ENCODE peak calls at places on chromosome 15, in nine cellular contexts. D is fibroblast of mammary gland; J is OCI-LY7; O is GM12864; S is NCI-H2029; V is sigmoid colon; Y is activated T-cell treated with anti-CD3 and anti-CD28 coated beads, Interleukin-2, amount 50 U/mL, for 72 hours; N is cardiac muscle cell; B is AG04449. T is an unnamed sample.

GRCh38 chr15:53513431-53513830 is 246.0 kb downstream of the WDR72 start:
- DNase-seq in D (no peak), J (no peak), O (no peak), S (no peak), V (no peak), Y (no peak), N (no peak), B (no peak), T (no peak)

GRCh38 chr15:74610302-74610951 is 5.2 kb upstream of the CLK3 start:
- DNase-seq in D (no peak), J (no peak), O (no peak), S (no peak), V (no peak), Y (no peak), N (peak; percentile 22), B (no peak), T (no peak)

GRCh38 chr15:40871749-40872617 is 2.1 kb downstream of the RHOV start:
- DNase-seq in D (no peak), J (no peak), O (no peak), S (peak; percentile 4), V (no peak), Y (no peak), N (no peak), B (no peak), T (no peak)

GRCh38 chr15:50241684-50242450 is 23.7 kb downstream of the HDC start:
- DNase-seq in D (peak; percentile 77), J (no peak), O (no peak), S (no peak), V (no peak), Y (peak; percentile 29), N (no peak), B (peak; percentile 12), T (no peak)

GRCh38 chr15:81516461-81516860 is 142.4 kb upstream of the TMC3 start:
- DNase-seq in D (peak; percentile 69), J (no peak), O (no peak), S (no peak), V (no peak), Y (no peak), N (no peak), B (no peak), T (no peak)

GRCh38 chr15:85709250-85709649 is 85.5 kb downstream of the KLHL25 start:
- DNase-seq in D (no peak), J (no peak), O (no peak), S (no peak), V (no peak), Y (no peak), N (no peak), B (no peak), T (no peak)

GRCh38 chr15:96337354-96337990 is 7.0 kb downstream of the NR2F2 start:
- DNase-seq in D (peak; percentile 30), J (no peak), O (no peak), S (no peak), V (no peak), Y (no peak), N (no peak), B (no peak), T (no peak)

GRCh38 chr15:95557226-95558046 is 773.1 kb upstream of the NR2F2 start:
- DNase-seq in D (peak; percentile 95), J (no peak), O (no peak), S (no peak), V (no peak), Y (no peak), N (no peak), B (peak; percentile 71), T (no peak)

GRCh38 chr15:97968380-97968779 is 7.9 kb downstream of the ARRDC4 start:
- DNase-seq in D (peak; percentile 85), J (no peak), O (no peak), S (no peak), V (no peak), Y (no peak), N (no peak), B (peak; percentile 84), T (no peak)

GRCh38 chr15:40320931-40321371 is 2.5 kb upstream of the INAFM2 start:
- DNase-seq in D (peak; percentile 65), J (peak; percentile 79), O (no peak), S (peak; percentile 33), V (peak; percentile 79), Y (peak; percentile 56), N (peak; percentile 77), B (no peak), T (peak; percentile 86)

GRCh38 chr15:93485922-93486327 is 396.9 kb upstream of the RGMA start:
- DNase-seq in D (no peak), J (no peak), O (no peak), S (no peak), V (peak; percentile 82), Y (no peak), N (no peak), B (no peak), T (no peak)

GRCh38 chr15:42077680-42078079 is 16.7 kb downstream of the PLA2G4D start:
- DNase-seq in D (no peak), J (no peak), O (no peak), S (no peak), V (no peak), Y (no peak), N (no peak), B (no peak), T (no peak)

GRCh38 chr15:77659350-77660321 is 26.9 kb upstream of the LINGO1 start:
- DNase-seq in D (peak; percentile 55), J (peak; percentile 71), O (no peak), S (peak; percentile 48), V (no peak), Y (peak; percentile 50), N (peak; percentile 81), B (no peak), T (no peak)

GRCh38 chr15:85582076-85582718 is 201.8 kb downstream of the AKAP13 start:
- DNase-seq in D (peak; percentile 89), J (peak; percentile 22), O (no peak), S (no peak), V (no peak), Y (peak; percentile 27), N (no peak), B (no peak), T (no peak)

GRCh38 chr15:39230205-39230916 is 350.5 kb upstream of the THBS1 start:
- DNase-seq in D (peak; percentile 74), J (no peak), O (no peak), S (peak; percentile 12), V (no peak), Y (no peak), N (no peak), B (no peak), T (no peak)

GRCh38 chr15:45254405-45255293 is 2.6 kb downstream of the SLC28A2 start:
- DNase-seq in D (peak; percentile 37), J (no peak), O (no peak), S (no peak), V (no peak), Y (no peak), N (no peak), B (peak; percentile 17), T (no peak)

GRCh38 chr15:57550640-57551039 is 41.1 kb upstream of the MYZAP start:
- DNase-seq in D (no peak), J (no peak), O (no peak), S (no peak), V (no peak), Y (no peak), N (no peak), B (no peak), T (peak; percentile 3)

GRCh38 chr15:68524753-68525584 is 53.8 kb upstream of the CORO2B start:
- DNase-seq in D (peak; percentile 93), J (no peak), O (no peak), S (no peak), V (no peak), Y (no peak), N (no peak), B (peak; percentile 69), T (no peak)

GRCh38 chr15:92528736-92529135 is 126.8 kb downstream of the FAM174B start:
- DNase-seq in D (no peak), J (no peak), O (no peak), S (no peak), V (no peak), Y (no peak), N (no peak), B (no peak), T (no peak)

GRCh38 chr15:68183886-68184285 is 21.2 kb downstream of the CALML4 start:
- DNase-seq in D (peak; percentile 51), J (no peak), O (no peak), S (no peak), V (no peak), Y (no peak), N (no peak), B (peak; percentile 5), T (no peak)

GRCh38 chr15:62124953-62125263 is 40.2 kb downstream of the C2CD4B start:
- DNase-seq in D (no peak), J (peak; percentile 3), O (no peak), S (no peak), V (no peak), Y (no peak), N (no peak), B (no peak), T (no peak)

GRCh38 chr15:91634163-91634562 is 219.3 kb upstream of the SLCO3A1 start:
- DNase-seq in D (no peak), J (no peak), O (no peak), S (no peak), V (no peak), Y (no peak), N (no peak), B (no peak), T (no peak)

GRCh38 chr15:70101459-70102113 is 3.9 kb upstream of the TLE3 start:
- DNase-seq in D (peak; percentile 96), J (peak; percentile 65), O (no peak), S (peak; percentile 79), V (peak; percentile 90), Y (no peak), N (peak; percentile 96), B (no peak), T (peak; percentile 15)

GRCh38 chr15:75530169-75530568 is 48.9 kb downstream of the PTPN9 start:
- DNase-seq in D (no peak), J (no peak), O (no peak), S (no peak), V (no peak), Y (no peak), N (no peak), B (no peak), T (no peak)

GRCh38 chr15:43896543-43896942 is 69.7 kb downstream of the WDR76 start:
- DNase-seq in D (no peak), J (no peak), O (no peak), S (no peak), V (no peak), Y (no peak), N (no peak), B (no peak), T (no peak)

GRCh38 chr15:101523560-101523940 is 34.0 kb upstream of the PCSK6 start:
- DNase-seq in D (no peak), J (no peak), O (no peak), S (no peak), V (no peak), Y (no peak), N (no peak), B (no peak), T (peak; percentile 83)

T was measured in hippocampal formation.